ENCODE peak calls at places on chromosomes 2 and 18, in eight cellular contexts. E, F, N, X, H, A, I and K are unnamed samples.

GRCh38 chr2:26246818-26247217 is 2.1 kb downstream of the HADHB start:
- DNase-seq in E (peak), F (no peak), N (peak), X (peak), H (no peak), A (peak), I (peak), K (no peak)

GRCh38 chr2:191020742-191021381 is 6.9 kb upstream of the STAT1 start:
- DNase-seq in E (peak), F (peak), N (peak), X (peak), H (no peak), A (peak), I (peak), K (peak)

GRCh38 chr18:49055787-49056186 is 105.0 kb upstream of the SMAD7 start:
- DNase-seq in E (peak), F (peak), N (peak), X (peak), H (no peak), A (peak), I (peak), K (no peak)

GRCh38 chr2:210337159-210337558 is 22.2 kb upstream of the MYL1 start:
- DNase-seq in E (no peak), F (no peak), N (no peak), X (no peak), H (no peak), A (no peak), I (no peak), K (peak)

GRCh38 chr2:112634153-112634873 is 11.4 kb upstream of the SLC20A1 start:
- DNase-seq in E (no peak), F (no peak), N (no peak), X (no peak), H (no peak), A (no peak), I (no peak), K (no peak)

GRCh38 chr18:55088000-55088401 is 128.7 kb upstream of the CCDC68 start:
- DNase-seq in E (peak), F (no peak), N (no peak), X (peak), H (no peak), A (no peak), I (no peak), K (peak)

GRCh38 chr2:217325810-217326209 is 465.9 kb upstream of the TNP1 start:
- DNase-seq in E (no peak), F (no peak), N (no peak), X (no peak), H (no peak), A (peak), I (no peak), K (no peak)

GRCh38 chr18:35484034-35484433 is 13.7 kb downstream of the INO80C start:
- DNase-seq in E (no peak), F (no peak), N (no peak), X (no peak), H (no peak), A (no peak), I (no peak), K (no peak)

GRCh38 chr2:181770145-181770544 is 89.8 kb upstream of the NEUROD1 start:
- DNase-seq in E (peak), F (no peak), N (peak), X (no peak), H (no peak), A (peak), I (no peak), K (no peak)

GRCh38 chr18:61545281-61546245 is 212.3 kb downstream of the CDH20 start:
- DNase-seq in E (no peak), F (no peak), N (no peak), X (no peak), H (no peak), A (no peak), I (no peak), K (no peak)

GRCh38 chr2:54997826-54998225 is 52.4 kb downstream of the RTN4 start:
- DNase-seq in E (no peak), F (no peak), N (no peak), X (no peak), H (no peak), A (no peak), I (no peak), K (no peak)

GRCh38 chr2:189129971-189130370 is 49.6 kb downstream of the COL5A2 start:
- DNase-seq in E (peak), F (no peak), N (peak), X (peak), H (no peak), A (peak), I (no peak), K (no peak)

GRCh38 chr2:239514753-239515152 is 113.9 kb upstream of the HDAC4 start:
- DNase-seq in E (no peak), F (no peak), N (no peak), X (no peak), H (no peak), A (no peak), I (no peak), K (no peak)

GRCh38 chr2:198863655-198864054 is 594.1 kb downstream of the SATB2 start:
- DNase-seq in E (peak), F (no peak), N (no peak), X (no peak), H (no peak), A (no peak), I (no peak), K (no peak)

GRCh38 chr18:36066001-36066400 is 1.4 kb downstream of the RPRD1A start:
- DNase-seq in E (peak), F (no peak), N (no peak), X (no peak), H (no peak), A (no peak), I (no peak), K (no peak)

GRCh38 chr2:1750935-1751767 is 6.8 kb upstream of the PXDN start:
- DNase-seq in E (peak), F (peak), N (peak), X (peak), H (peak), A (no peak), I (peak), K (peak)

GRCh38 chr2:30147715-30148611 is 1.2 kb downstream of the YPEL5 start:
- DNase-seq in E (peak), F (peak), N (peak), X (peak), H (peak), A (no peak), I (peak), K (peak)

GRCh38 chr2:74577448-74577847 is 22.9 kb downstream of the DOK1 start:
- DNase-seq in E (peak), F (peak), N (peak), X (peak), H (no peak), A (no peak), I (no peak), K (peak)

GRCh38 chr2:151999058-151999457 is 99.8 kb downstream of the CACNB4 start:
- DNase-seq in E (peak), F (peak), N (peak), X (peak), H (peak), A (no peak), I (peak), K (peak)

GRCh38 chr2:10238991-10239485 is 63.7 kb upstream of the HPCAL1 start:
- DNase-seq in E (no peak), F (no peak), N (no peak), X (no peak), H (no peak), A (no peak), I (no peak), K (no peak)

GRCh38 chr2:141493936-141494335 is 636.9 kb downstream of the LRP1B start:
- DNase-seq in E (no peak), F (no peak), N (no peak), X (no peak), H (no peak), A (no peak), I (no peak), K (no peak)

GRCh38 chr2:178282075-178282474 is 87.8 kb downstream of the OSBPL6 start:
- DNase-seq in E (peak), F (no peak), N (peak), X (no peak), H (no peak), A (peak), I (no peak), K (peak)

GRCh38 chr2:208025814-208026184 is 472 bp upstream of the PLEKHM3 start:
- DNase-seq in E (peak), F (peak), N (peak), X (no peak), H (no peak), A (no peak), I (peak), K (peak)

GRCh38 chr18:33820517-33821368 is 242.7 kb downstream of the ASXL3 start:
- DNase-seq in E (no peak), F (no peak), N (no peak), X (no peak), H (peak), A (no peak), I (no peak), K (no peak)

GRCh38 chr2:212618636-212619035 is 80.0 kb upstream of the ERBB4 start:
- DNase-seq in E (peak), F (no peak), N (peak), X (no peak), H (no peak), A (peak), I (no peak), K (peak)

GRCh38 chr18:62715439-62715792 is at the start of gene PHLPP1:
- DNase-seq in E (no peak), F (no peak), N (no peak), X (no peak), H (no peak), A (no peak), I (no peak), K (no peak)

GRCh38 chr2:225276207-225276606 is 123.3 kb upstream of the NYAP2 start:
- DNase-seq in E (no peak), F (no peak), N (no peak), X (no peak), H (no peak), A (no peak), I (no peak), K (no peak)

GRCh38 chr2:43708891-43709290 is 32.7 kb upstream of the C1GALT1C1L start:
- DNase-seq in E (no peak), F (no peak), N (no peak), X (no peak), H (no peak), A (no peak), I (no peak), K (no peak)

GRCh38 chr2:229261076-229261475 is 10.0 kb downstream of the PID1 start:
- DNase-seq in E (no peak), F (no peak), N (no peak), X (no peak), H (no peak), A (no peak), I (no peak), K (no peak)

GRCh38 chr2:221044781-221045180 is 527.3 kb downstream of the EPHA4 start:
- DNase-seq in E (no peak), F (no peak), N (no peak), X (no peak), H (no peak), A (no peak), I (no peak), K (no peak)

GRCh38 chr2:133166024-133166423 is 402.2 kb downstream of the NCKAP5 start:
- DNase-seq in E (no peak), F (no peak), N (no peak), X (no peak), H (no peak), A (no peak), I (no peak), K (no peak)

GRCh38 chr2:205358351-205358815 is 323.9 kb upstream of the NRP2 start:
- DNase-seq in E (peak), F (no peak), N (no peak), X (no peak), H (no peak), A (no peak), I (no peak), K (no peak)

GRCh38 chr2:60158262-60158661 is 395.2 kb downstream of the BCL11A start:
- DNase-seq in E (no peak), F (no peak), N (no peak), X (no peak), H (no peak), A (no peak), I (no peak), K (no peak)

GRCh38 chr2:63399171-63399570 is 189.1 kb downstream of the WDPCP start:
- DNase-seq in E (no peak), F (peak), N (no peak), X (no peak), H (no peak), A (no peak), I (no peak), K (no peak)

GRCh38 chr2:239773377-239774141 is 251.6 kb downstream of the NDUFA10 start:
- DNase-seq in E (no peak), F (no peak), N (no peak), X (no peak), H (no peak), A (no peak), I (no peak), K (no peak)